ENCODE peak calls at places on chromosomes 6 and 20, in nine cellular contexts. E, B, C, M, K, Y, D, S and I are unnamed samples.

GRCh38 chr6:33912177-33912576 is 108.4 kb upstream of the MLN start:
- DNase-seq in B (no peak), E (no peak), C (no peak), M (no peak), Y (no peak), S (no peak), D (no peak), K (no peak), I (no peak)

GRCh38 chr6:134175532-134176282 is 123.3 kb upstream of the SLC2A12 start:
- DNase-seq in S (no peak), C (peak), D (no peak), Y (no peak), B (peak), K (peak), E (peak), M (peak), I (peak)

GRCh38 chr6:37992749-37993148 is 173.2 kb downstream of the ZFAND3 start:
- DNase-seq in S (no peak), D (no peak), K (no peak), M (no peak), E (no peak), B (no peak), C (no peak), Y (no peak), I (no peak)

GRCh38 chr6:63789699-63790098 is 154.1 kb downstream of the PHF3 start:
- DNase-seq in Y (no peak), S (no peak), C (no peak), B (no peak), K (no peak), M (no peak), E (no peak), D (no peak), I (no peak)

GRCh38 chr6:135323202-135323668 is 142.1 kb downstream of the MYB start:
- DNase-seq in S (no peak), C (no peak), D (no peak), K (no peak), M (peak), Y (no peak), B (no peak), E (no peak), I (no peak)

GRCh38 chr20:51583499-51583898 is 41.0 kb upstream of the NFATC2 start:
- DNase-seq in M (no peak), K (no peak), D (no peak), Y (no peak), S (no peak), B (no peak), C (no peak), E (no peak), I (no peak)

GRCh38 chr6:53634184-53634631 is 31.3 kb downstream of the KLHL31 start:
- DNase-seq in C (no peak), B (no peak), K (no peak), M (peak), E (no peak), D (no peak), Y (no peak), S (no peak), I (no peak)

GRCh38 chr20:57076202-57076651 is 190.2 kb downstream of the BMP7 start:
- DNase-seq in B (no peak), D (no peak), Y (no peak), K (no peak), S (no peak), M (no peak), C (no peak), E (no peak), I (no peak)

GRCh38 chr6:136548582-136549330 is 1.5 kb downstream of the MAP7 start:
- DNase-seq in Y (no peak), S (no peak), C (no peak), M (no peak), D (no peak), B (no peak), K (no peak), E (peak), I (no peak)

GRCh38 chr6:35427851-35428321 is 24.3 kb upstream of the FANCE start:
- DNase-seq in C (no peak), B (no peak), D (no peak), S (no peak), M (no peak), K (no peak), Y (no peak), E (no peak), I (no peak)

GRCh38 chr20:8837396-8837795 is 231.5 kb upstream of the PLCB4 start:
- DNase-seq in D (no peak), B (no peak), Y (no peak), S (no peak), C (no peak), M (no peak), K (no peak), E (peak), I (no peak)

GRCh38 chr6:54802775-54803631 is 43.6 kb upstream of the FAM83B start:
- DNase-seq in M (no peak), D (no peak), S (no peak), K (peak), C (no peak), E (peak), B (no peak), Y (no peak), I (no peak)

GRCh38 chr6:19873031-19873430 is 35.9 kb downstream of the ID4 start:
- DNase-seq in S (peak), Y (no peak), C (no peak), B (no peak), M (no peak), K (no peak), E (no peak), D (peak), I (no peak)

GRCh38 chr6:104679971-104680370 is 179.7 kb downstream of the HACE1 start:
- DNase-seq in B (no peak), K (no peak), M (no peak), D (no peak), E (peak), C (no peak), Y (no peak), S (no peak), I (no peak)

GRCh38 chr6:137903933-137904821 is 37.1 kb downstream of the TNFAIP3 start:
- DNase-seq in E (peak), C (no peak), M (peak), B (no peak), K (peak), D (no peak), Y (no peak), S (no peak), I (no peak)

GRCh38 chr6:35019831-35020230 is 121.3 kb downstream of the TCP11 start:
- DNase-seq in M (no peak), K (no peak), S (no peak), Y (no peak), E (no peak), C (no peak), D (no peak), B (no peak), I (no peak)

GRCh38 chr6:161152527-161152862 is 121.4 kb downstream of the AGPAT4 start:
- DNase-seq in C (no peak), S (no peak), Y (no peak), M (no peak), K (no peak), D (no peak), B (no peak), E (no peak), I (no peak)

GRCh38 chr6:26553264-26553738 is 15.1 kb downstream of the HMGN4 start:
- DNase-seq in E (no peak), C (peak), B (no peak), M (peak), D (peak), Y (peak), S (peak), K (peak), I (peak)

GRCh38 chr6:42928748-42929087 is 562 bp upstream of the CNPY3 start:
- DNase-seq in Y (no peak), C (no peak), S (no peak), K (no peak), B (no peak), E (no peak), M (no peak), D (no peak), I (no peak)

GRCh38 chr6:42929088-42929927 is at the start of gene CNPY3:
- DNase-seq in E (peak), K (peak), C (peak), Y (peak), M (peak), B (peak), D (peak), S (peak), I (peak)

GRCh38 chr6:42921801-42922200 is 5.9 kb downstream of the PTCRA start:
- DNase-seq in D (no peak), K (no peak), E (no peak), Y (no peak), M (no peak), S (no peak), B (no peak), C (no peak), I (no peak)

GRCh38 chr6:42923656-42924055 is 5.6 kb upstream of the CNPY3 start:
- DNase-seq in Y (no peak), C (no peak), S (no peak), K (no peak), B (no peak), D (no peak), E (no peak), M (no peak), I (no peak)

DNA sequence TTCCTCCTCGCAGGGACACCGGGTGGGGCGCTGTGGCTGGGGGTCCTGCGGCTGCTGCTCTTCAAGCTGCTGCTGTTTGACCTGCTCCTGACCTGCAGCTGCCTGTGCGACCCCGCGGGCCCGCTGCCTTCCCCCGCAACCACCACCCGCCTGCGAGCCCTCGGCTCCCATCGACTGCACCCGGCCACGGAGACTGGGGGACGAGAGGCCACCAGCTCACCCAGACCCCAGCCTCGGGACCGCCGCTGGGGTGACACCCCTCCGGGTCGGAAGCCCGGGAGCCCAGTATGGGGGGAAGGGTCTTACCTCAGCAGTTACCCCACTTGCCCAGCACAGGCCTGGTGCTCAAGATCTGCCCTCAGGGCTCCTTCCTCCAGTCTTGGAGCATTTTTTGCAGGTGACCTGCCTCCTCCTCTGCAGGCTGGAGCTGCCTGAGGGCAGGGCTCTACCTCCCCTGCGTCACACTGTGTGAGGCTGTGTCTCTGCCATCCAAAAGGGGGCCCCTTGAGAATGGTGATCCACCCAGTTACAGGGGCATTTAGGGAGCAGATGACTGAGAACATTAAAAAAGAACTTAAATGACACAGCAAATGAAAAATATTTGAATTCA is 3.9 kb upstream of the CNPY3 start:
- DNase-seq in C (no peak), E (no peak), K (no peak), Y (no peak), D (no peak), M (no peak), S (no peak), B (no peak), I (no peak)
- TF ChIP-seq CTCF in C (no peak), E (no peak), K (no peak), Y (no peak), D (no peak), M (no peak), S (no peak), B (no peak), I (no peak)

GRCh38 chr6:23547851-23548250 is 578.2 kb upstream of the NRSN1 start:
- DNase-seq in S (no peak), B (no peak), M (no peak), C (no peak), E (no peak), K (no peak), Y (no peak), D (peak), I (no peak)
- TF ChIP-seq CTCF in S (peak), B (no peak), M (no peak), C (peak), E (no peak), K (no peak), Y (no peak), D (no peak), I (no peak)

GRCh38 chr6:106300944-106301343 is 24.6 kb downstream of the ATG5 start:
- DNase-seq in D (no peak), E (peak), M (peak), B (no peak), C (no peak), Y (no peak), K (no peak), S (no peak), I (no peak)
- TF ChIP-seq CTCF in D (peak), E (peak), M (peak), B (peak), C (peak), Y (no peak), K (peak), S (peak), I (peak)

GRCh38 chr20:33277471-33278441 is 5.3 kb upstream of the BPIFB1 start:
- DNase-seq in B (no peak), D (no peak), S (no peak), E (no peak), M (no peak), Y (no peak), C (no peak), K (no peak), I (no peak)
- TF ChIP-seq CTCF in B (no peak), D (no peak), S (no peak), E (no peak), M (no peak), Y (no peak), C (no peak), K (no peak), I (no peak)